ENCODE peak calls at places on chromosomes 11 and 22, in eight cellular contexts. Z is CD8-positive, alpha-beta T cell; P is Peyer's patch; C is PC-3; F is body of pancreas; S is SJSA1; K is sigmoid colon; E is brain microvascular endothelial cell. O is an unnamed sample.

GRCh38 chr22:28514314-28514713 is 165.3 kb downstream of the TTC28 start:
- DNase-seq in K (no peak), S (no peak), F (peak; percentile 5), Z (no peak), P (no peak), C (no peak), E (no peak), O (no peak)

GRCh38 chr11:36210529-36210928 is 78.7 kb downstream of the COMMD9 start:
- DNase-seq in C (no peak), S (no peak), F (no peak), Z (no peak), P (no peak), K (no peak), E (no peak), O (no peak)

GRCh38 chr11:63518548-63518947 is 12.7 kb downstream of the LGALS12 start:
- DNase-seq in Z (no peak), C (peak; percentile 57), F (no peak), E (peak; percentile 75), S (peak; percentile 50), P (no peak), K (no peak), O (no peak)

GRCh38 chr11:11972942-11973341 is 35.5 kb downstream of the DKK3 start:
- DNase-seq in S (no peak), C (no peak), Z (no peak), E (no peak), F (no peak), K (no peak), P (no peak), O (no peak)

GRCh38 chr11:109267293-109268095 is 154.5 kb upstream of the C11orf87 start:
- DNase-seq in Z (no peak), S (no peak), K (no peak), C (no peak), P (no peak), E (no peak), F (no peak), O (no peak)

GRCh38 chr11:15901046-15901445 is 455.3 kb downstream of the SOX6 start:
- DNase-seq in E (no peak), F (peak; percentile 15), C (no peak), P (no peak), Z (no peak), K (no peak), S (no peak), O (no peak)

GRCh38 chr11:126172596-126173038 is 38.8 kb downstream of the RPUSD4 start:
- DNase-seq in Z (no peak), K (no peak), S (no peak), F (no peak), E (no peak), C (no peak), P (no peak), O (no peak)

GRCh38 chr11:19931141-19931767 is 218.6 kb downstream of the NAV2 start:
- DNase-seq in S (no peak), P (no peak), C (no peak), F (no peak), K (peak; percentile 91), E (no peak), Z (no peak), O (no peak)

GRCh38 chr11:28913883-28914282 is 805.7 kb downstream of the METTL15 start:
- DNase-seq in F (no peak), P (no peak), Z (no peak), S (no peak), C (no peak), E (no peak), K (no peak), O (no peak)

GRCh38 chr11:96082002-96082899 is 158.3 kb upstream of the MTMR2 start:
- DNase-seq in P (no peak), E (no peak), S (no peak), Z (no peak), K (no peak), C (no peak), F (no peak), O (no peak)

GRCh38 chr11:61061081-61061826 is 41.0 kb upstream of the CD5 start:
- DNase-seq in Z (peak; percentile 60), K (peak; percentile 15), P (peak; percentile 56), S (peak; percentile 58), E (peak; percentile 9), C (peak; percentile 81), F (peak; percentile 14), O (peak; percentile 77)

GRCh38 chr11:64008283-64008931 is 22.2 kb downstream of the OTUB1 start:
- DNase-seq in K (no peak), Z (no peak), P (no peak), S (no peak), F (no peak), E (no peak), C (no peak), O (no peak)

GRCh38 chr11:20397281-20397680 is 9.8 kb downstream of the PRMT3 start:
- DNase-seq in F (peak; percentile 38), E (peak; percentile 47), S (no peak), Z (no peak), K (no peak), P (no peak), C (peak; percentile 55), O (peak; percentile 26)

GRCh38 chr11:57905439-57905838 is 118.2 kb upstream of the OR9Q1 start:
- DNase-seq in P (peak; percentile 49), C (no peak), E (no peak), S (no peak), F (no peak), Z (no peak), K (no peak), O (no peak)

GRCh38 chr22:42644422-42645340 is 4.3 kb upstream of the ATP5MGL start:
- DNase-seq in F (peak; percentile 37), P (no peak), E (no peak), S (peak; percentile 51), C (no peak), Z (no peak), K (peak; percentile 87), O (no peak)

GRCh38 chr22:49152930-49153770 is 674.5 kb downstream of the BRD1 start:
- DNase-seq in S (no peak), Z (no peak), K (no peak), F (no peak), C (no peak), P (no peak), E (no peak), O (no peak)

GRCh38 chr11:125072210-125072960 is 9.3 kb downstream of the SLC37A2 start:
- DNase-seq in E (no peak), C (no peak), S (no peak), F (peak; percentile 64), K (peak; percentile 71), P (peak; percentile 83), Z (no peak), O (no peak)

GRCh38 chr11:125429174-125429707 is 66.8 kb downstream of the FEZ1 start:
- DNase-seq in C (peak; percentile 79), K (no peak), Z (peak; percentile 6), E (peak; percentile 48), F (peak; percentile 38), S (no peak), P (peak; percentile 59), O (peak; percentile 45)

GRCh38 chr11:134510171-134510570 is 98.1 kb upstream of the B3GAT1 start:
- DNase-seq in E (no peak), S (no peak), P (peak; percentile 23), F (no peak), K (no peak), Z (no peak), C (no peak), O (no peak)

GRCh38 chr22:50621491-50621880 is 6.5 kb downstream of the ARSA start:
- DNase-seq in Z (no peak), C (no peak), P (peak; percentile 72), K (no peak), F (peak; percentile 36), E (no peak), S (no peak), O (no peak)

GRCh38 chr11:66851698-66852465 is 5.0 kb upstream of the LRFN4 start:
- DNase-seq in C (no peak), P (no peak), F (no peak), Z (no peak), E (no peak), S (no peak), K (peak; percentile 49), O (no peak)

GRCh38 chr11:93958991-93959390 is 62.2 kb upstream of the HEPHL1 start:
- DNase-seq in Z (no peak), C (no peak), S (no peak), E (no peak), P (no peak), K (no peak), F (peak; percentile 50), O (no peak)

GRCh38 chr11:77232242-77232641 is 69.2 kb downstream of the GDPD4 start:
- DNase-seq in K (no peak), P (no peak), F (no peak), Z (no peak), E (no peak), C (no peak), S (no peak), O (no peak)
- H3K27ac ChIP-seq in K (no peak overlapping the region), P (no peak overlapping the region), F (peak overlapping the region; percentile 76), Z (no peak overlapping the region), E (no peak overlapping the region), C (no peak overlapping the region), S (no peak overlapping the region), O (no peak overlapping the region)

GRCh38 chr11:128181090-128181485 is 406.3 kb downstream of the ETS1 start:
- DNase-seq in S (no peak), Z (no peak), P (no peak), K (no peak), F (no peak), C (no peak), E (peak; percentile 56), O (no peak)
- H3K27ac ChIP-seq in S (peak overlapping the region; percentile 81), Z (no peak overlapping the region), P (no peak overlapping the region), K (no peak overlapping the region), F (no peak overlapping the region), C (peak overlapping the region; percentile 52), E (peak overlapping the region; percentile 83), O (peak overlapping the region; percentile 89)

DNA sequence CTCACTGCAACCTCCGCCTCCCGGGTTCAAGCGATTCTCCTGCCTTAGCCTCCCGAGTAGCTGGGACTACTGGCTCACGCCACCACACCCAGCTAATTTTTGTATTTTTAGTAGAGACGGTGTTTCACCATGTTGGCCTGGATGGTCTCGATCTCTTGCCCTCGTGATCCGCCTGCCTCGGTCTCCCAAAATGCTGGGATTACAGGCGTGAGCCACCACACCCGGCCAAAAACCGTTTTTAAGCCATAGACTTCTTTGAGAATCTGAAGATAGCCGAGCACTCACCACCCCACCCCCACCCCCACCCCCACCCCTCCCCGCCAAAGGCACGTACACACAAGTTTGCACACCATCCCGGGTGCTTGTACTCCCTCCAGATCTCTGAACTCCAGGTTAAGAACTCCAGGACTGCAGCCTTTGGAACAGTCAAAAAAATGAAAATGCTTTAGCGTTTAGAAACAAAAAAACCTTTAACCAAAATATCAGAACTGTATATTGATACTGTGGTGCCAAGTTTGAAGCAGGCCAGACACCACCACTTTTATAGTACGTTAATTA is 1.5 kb downstream of the CRKL start:
- DNase-seq in E (no peak), Z (no peak), K (no peak), C (no peak), F (no peak), S (no peak), P (no peak), O (peak; percentile 44)
- H3K27ac ChIP-seq in E (no peak overlapping the region), Z (peak overlapping the region; percentile 83), K (peak overlapping the region; percentile 97), C (no peak overlapping the region), F (peak overlapping the region; percentile 97), S (no peak overlapping the region), P (peak overlapping the region; percentile 98), O (peak overlapping the region; percentile 91)

GRCh38 chr11:69702769-69703510 is 882 bp downstream of the FGF19 start:
- DNase-seq in F (no peak), C (no peak), P (no peak), K (no peak), S (peak; percentile 80), E (no peak), Z (no peak), O (no peak)
- H3K27ac ChIP-seq in F (no peak overlapping the region), C (no peak overlapping the region), P (no peak overlapping the region), K (no peak overlapping the region), S (peak overlapping the region; percentile 65), E (no peak overlapping the region), Z (no peak overlapping the region), O (no peak overlapping the region)

O was measured in RWPE1.